ENCODE peak calls at places on chromosomes 12 and 14, in four cellular contexts. A, T, I and S are unnamed samples.

GRCh38 chr12:118189761-118190181 is 53.8 kb downstream of the PEBP1 start:
- DNase-seq in A (peak; percentile 37), I (peak; percentile 64), T (peak; percentile 46), S (no peak)

GRCh38 chr12:53288322-53288721 is 7.0 kb upstream of the PFDN5 start:
- DNase-seq in I (no peak), T (no peak), A (no peak), S (no peak)

GRCh38 chr14:26872930-26873470 is 275.2 kb upstream of the NOVA1 start:
- DNase-seq in T (no peak), I (peak; percentile 9), A (no peak), S (peak; percentile 12)

GRCh38 chr14:74979442-74980397 is 23.0 kb upstream of the EIF2B2 start:
- DNase-seq in A (no peak), I (peak; percentile 92), T (no peak), S (peak; percentile 63)

GRCh38 chr14:99579077-99579836 is 24.8 kb downstream of the CCDC85C start:
- DNase-seq in I (peak; percentile 61), A (no peak), T (no peak), S (no peak)

GRCh38 chr12:124680863-124681778 is 113.7 kb upstream of the NCOR2 start:
- DNase-seq in I (peak; percentile 95), A (peak; percentile 89), T (no peak), S (peak; percentile 80)

GRCh38 chr14:37024166-37024565 is 148.2 kb downstream of the SLC25A21 start:
- DNase-seq in I (no peak), A (no peak), T (no peak), S (no peak)

GRCh38 chr14:56124296-56124695 is 6.1 kb downstream of the PELI2 start:
- DNase-seq in T (no peak), I (no peak), A (no peak), S (no peak)

GRCh38 chr12:32545413-32545970 is 133.6 kb upstream of the DNM1L start:
- DNase-seq in I (no peak), A (no peak), T (no peak), S (no peak)

GRCh38 chr12:6471992-6472366 is 1.5 kb upstream of the VAMP1 start:
- DNase-seq in A (no peak), I (no peak), T (no peak), S (no peak)

GRCh38 chr12:12684375-12685106 is 11.4 kb downstream of the GPR19 start:
- DNase-seq in I (peak; percentile 99), T (no peak), A (peak; percentile 52), S (no peak)

GRCh38 chr14:61860294-61860918 is 98.2 kb downstream of the SNAPC1 start:
- DNase-seq in A (peak; percentile 46), T (no peak), I (peak; percentile 63), S (no peak)

GRCh38 chr12:93322784-93323183 is 54.9 kb upstream of the NUDT4 start:
- DNase-seq in T (no peak), I (peak; percentile 21), A (no peak), S (no peak)

GRCh38 chr12:55780695-55781094 is 36.8 kb downstream of the SARNP start:
- DNase-seq in A (no peak), T (no peak), I (no peak), S (no peak)
- H3K36me3 ChIP-seq in A (peaks cover 60% of the 10 kb centered on the region), T (no peaks in the 10 kb centered on the region), I (peaks cover 2% of the 10 kb centered on the region), S (peaks cover 7% of the 10 kb centered on the region)

DNA sequence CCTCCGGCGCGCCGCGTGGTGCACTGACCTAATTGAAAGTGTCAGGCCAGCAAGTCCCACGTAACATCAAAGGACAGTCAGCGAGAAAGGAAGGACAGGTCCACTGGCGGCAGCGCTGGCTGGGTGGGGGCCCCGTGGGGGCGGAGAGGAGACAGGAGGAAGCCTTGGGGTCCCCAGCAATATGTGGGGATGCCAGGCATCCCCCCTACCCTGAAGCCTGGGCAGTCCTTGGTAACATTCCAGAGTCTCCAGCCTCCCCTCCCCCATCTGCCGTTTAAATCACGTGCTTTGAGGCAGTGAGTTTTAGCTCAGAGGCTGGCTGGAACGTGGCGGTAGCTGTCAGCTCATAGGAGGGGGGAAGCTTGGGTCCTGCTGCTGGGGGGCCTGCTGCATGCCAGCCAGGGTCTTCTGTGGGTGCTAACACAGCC is 159.2 kb downstream of the CALM1 start:
- DNase-seq in T (peak; percentile 41), A (peak; percentile 70), I (peak; percentile 76), S (no peak)
- H3K4me3 ChIP-seq in T (no peak overlapping the region), A (no peak overlapping the region), I (no peak overlapping the region), S (no peak overlapping the region)

DNA sequence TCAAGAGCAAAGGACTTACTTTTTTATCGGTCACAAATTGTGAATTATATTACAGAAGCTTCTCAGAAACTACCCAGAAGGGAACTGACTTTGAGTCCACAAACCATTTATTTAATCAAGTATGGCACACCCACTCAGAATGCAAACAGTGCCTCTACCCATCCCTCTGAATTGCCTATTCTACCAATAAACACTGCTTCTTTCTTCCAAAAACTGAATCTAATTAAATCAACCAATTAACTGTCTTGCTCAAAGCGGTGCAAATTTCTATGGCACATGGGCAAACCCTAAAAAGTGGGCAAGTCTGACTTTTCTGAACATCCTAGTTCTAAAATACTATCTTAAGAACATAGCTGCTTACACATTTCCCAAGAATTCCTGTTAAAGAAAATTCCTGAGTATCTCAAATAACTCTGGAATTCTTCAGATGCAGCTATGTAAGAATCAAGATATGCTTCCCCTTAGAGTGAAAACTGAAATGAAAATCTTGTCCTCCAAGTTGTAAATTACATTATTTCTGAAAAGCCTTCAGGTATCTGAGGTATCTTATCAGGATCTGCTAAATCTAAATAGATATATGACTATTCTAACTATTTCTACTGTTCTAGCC is 4.3 kb downstream of the SPTLC2 start:
- DNase-seq in I (peak; percentile 73), A (no peak), T (no peak), S (no peak)
- H3K4me1 ChIP-seq in I (peaks cover 6% of the 10 kb centered on the region), A (peaks cover 32% of the 10 kb centered on the region), T (peaks cover 3% of the 10 kb centered on the region), S (peaks cover 9% of the 10 kb centered on the region)

DNA sequence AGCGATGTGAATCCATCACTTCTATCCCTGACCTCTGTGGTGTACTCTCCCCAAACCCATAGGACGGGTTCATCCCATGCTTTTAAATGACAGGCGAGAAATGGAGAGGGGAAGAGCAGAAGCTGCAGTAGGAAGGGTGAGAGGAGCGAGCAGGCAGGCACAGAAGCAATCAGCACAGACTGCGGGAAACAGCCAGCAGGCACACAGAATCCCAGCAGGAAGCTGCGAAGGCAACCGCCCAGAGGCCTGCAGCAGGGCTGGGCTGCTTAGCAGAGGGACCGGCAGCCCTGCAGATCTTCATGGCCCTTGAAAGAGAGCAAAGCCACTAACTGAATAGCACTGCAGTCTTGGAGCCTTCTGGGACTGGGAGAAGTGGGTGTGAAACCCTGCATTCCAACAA is 287.0 kb upstream of the FKBP4 start:
- DNase-seq in T (no peak), I (peak; percentile 53), A (no peak), S (no peak)
- H3K36me3 ChIP-seq in T (no peaks in the 10 kb centered on the region), I (no peaks in the 10 kb centered on the region), A (no peaks in the 10 kb centered on the region), S (no peaks in the 10 kb centered on the region)

GRCh38 chr12:122884860-122885259 is 11.1 kb downstream of the VPS37B start:
- DNase-seq in A (no peak), T (no peak), I (no peak), S (no peak)
- H3K4me3 ChIP-seq in A (no peak overlapping the region), T (no peak overlapping the region), I (no peak overlapping the region), S (no peak overlapping the region)

GRCh38 chr14:104397956-104398355 is 181.6 kb upstream of the C14orf180 start:
- DNase-seq in T (no peak), I (no peak), A (no peak), S (no peak)

GRCh38 chr14:104401785-104402184 is 177.8 kb upstream of the C14orf180 start:
- DNase-seq in T (no peak), A (no peak), I (no peak), S (no peak)

GRCh38 chr14:104400355-104400754 is 179.2 kb upstream of the C14orf180 start:
- DNase-seq in T (no peak), I (no peak), A (no peak), S (no peak)

GRCh38 chr14:104398656-104399055 is 180.9 kb upstream of the C14orf180 start:
- DNase-seq in T (no peak), A (no peak), I (no peak), S (no peak)

DNA sequence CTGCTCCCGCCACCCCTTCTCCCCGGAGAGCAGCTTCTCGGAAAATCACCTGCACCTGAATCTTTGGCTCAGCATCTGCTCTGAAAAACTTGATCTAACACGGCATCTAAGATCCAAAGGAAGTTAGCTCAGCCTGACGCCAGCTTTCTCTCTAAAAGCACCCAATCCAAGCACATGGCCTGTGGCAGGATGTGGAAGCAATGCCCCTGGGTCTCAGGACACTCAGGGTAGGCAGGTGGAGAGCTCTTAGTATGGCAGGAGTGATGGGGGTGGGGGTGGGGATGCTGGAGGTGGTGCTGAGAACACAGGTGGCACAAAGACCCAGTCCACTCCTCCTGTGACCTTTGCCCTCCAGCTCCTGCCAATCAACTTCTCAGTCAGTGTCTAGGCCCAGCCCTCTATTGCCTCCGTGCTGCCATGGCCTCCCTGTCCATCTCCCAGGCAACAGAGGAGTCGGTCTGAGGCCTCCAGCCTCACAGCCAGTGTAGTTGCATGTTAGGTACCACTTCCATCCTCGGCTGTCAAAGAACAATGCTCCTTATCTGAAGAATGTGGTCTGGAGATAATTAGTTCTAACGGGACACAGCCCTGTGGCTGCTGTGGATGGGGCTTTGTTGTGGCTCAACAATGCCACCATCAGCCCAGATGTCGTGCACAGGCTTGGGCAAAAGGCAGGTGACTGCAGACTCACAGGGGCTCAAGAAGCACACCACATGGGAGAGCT is 180.0 kb upstream of the C14orf180 start:
- DNase-seq in T (no peak), A (no peak), I (peak; percentile 65), S (no peak)
- H3K4me1 ChIP-seq in T (no peaks in the 10 kb centered on the region), A (no peaks in the 10 kb centered on the region), I (no peaks in the 10 kb centered on the region), S (no peaks in the 10 kb centered on the region)

DNA sequence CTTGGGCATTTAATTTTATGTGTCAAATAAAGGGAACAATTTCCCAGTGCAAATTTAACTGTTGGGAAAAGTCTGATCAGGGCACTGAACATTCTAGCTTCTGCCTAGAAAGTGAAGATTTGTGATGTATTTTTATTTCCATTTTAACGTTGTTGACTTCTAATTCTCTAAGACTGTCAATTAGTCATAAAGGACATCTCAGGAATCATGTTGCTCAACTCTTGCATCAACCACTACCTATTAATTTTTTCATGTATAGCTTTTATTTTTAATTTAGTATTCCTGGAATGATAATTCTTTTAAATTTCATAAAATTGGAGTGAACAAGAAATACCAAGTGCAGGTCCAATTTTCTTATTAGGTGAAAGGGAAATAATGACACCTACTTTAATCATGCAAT is 87.9 kb upstream of the METAP2 start:
- DNase-seq in T (no peak), I (no peak), A (no peak), S (no peak)
- H3K36me3 ChIP-seq in T (no peaks in the 10 kb centered on the region), I (no peaks in the 10 kb centered on the region), A (no peaks in the 10 kb centered on the region), S (no peaks in the 10 kb centered on the region)

DNA sequence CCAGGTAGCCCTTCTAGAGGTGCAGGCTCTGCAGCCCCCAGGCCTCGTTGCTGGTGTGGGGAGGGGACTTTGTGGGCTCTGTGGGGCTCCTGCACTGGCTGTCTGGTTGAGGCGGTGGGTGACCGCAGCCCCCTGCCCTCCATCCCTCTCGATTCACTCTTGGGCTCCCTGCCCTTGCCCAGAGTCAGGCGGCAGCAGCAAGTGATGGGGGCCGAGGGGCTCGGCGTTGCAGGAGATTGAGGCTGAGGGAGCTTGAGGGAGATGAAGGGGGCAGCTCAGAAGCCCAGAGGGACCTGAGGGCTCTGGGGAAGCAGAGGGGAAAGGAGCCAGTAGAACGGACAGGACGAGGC is 9.5 kb upstream of the LRTM2 start:
- DNase-seq in T (no peak), A (no peak), I (no peak), S (peak; percentile 33)
- H3K4me3 ChIP-seq in T (no peak overlapping the region), A (no peak overlapping the region), I (no peak overlapping the region), S (no peak overlapping the region)

GRCh38 chr14:46018846-46019420 is 632.6 kb downstream of the RPL10L start:
- DNase-seq in I (peak; percentile 37), A (no peak), T (no peak), S (no peak)
- H3K4me1 ChIP-seq in I (no peaks in the 10 kb centered on the region), A (no peaks in the 10 kb centered on the region), T (no peaks in the 10 kb centered on the region), S (no peaks in the 10 kb centered on the region)

GRCh38 chr14:92679246-92679645 is 69.2 kb downstream of the LGMN start:
- DNase-seq in T (no peak), A (no peak), I (no peak), S (no peak)
- H3K36me3 ChIP-seq in T (no peaks in the 10 kb centered on the region), A (peaks cover 16% of the 10 kb centered on the region), I (no peaks in the 10 kb centered on the region), S (no peaks in the 10 kb centered on the region)